ENCODE peak calls at places on chromosome 14, in four cellular contexts. Q is PC-3, O is skeletal muscle cell, D is left colon. C is an unnamed sample.

GRCh38 chr14:60303745-60304144 is 54.7 kb downstream of the PPM1A start:
- DNase-seq in Q (no peak), O (no peak), D (no peak), C (no peak)

GRCh38 chr14:92964124-92965109 is 41.5 kb downstream of the CHGA start:
- DNase-seq in Q (no peak), O (no peak), D (no peak), C (peak; percentile 25)

GRCh38 chr14:95119336-95119735 is 38.0 kb downstream of the DICER1 start:
- DNase-seq in Q (no peak), O (no peak), D (no peak), C (no peak)

GRCh38 chr14:92471919-92472318 is 41.7 kb upstream of the RIN3 start:
- DNase-seq in Q (peak; percentile 80), O (peak; percentile 52), D (no peak), C (no peak)

GRCh38 chr14:102479777-102480176 is 29.8 kb downstream of the ANKRD9 start:
- DNase-seq in Q (no peak), O (no peak), D (peak; percentile 75), C (peak; percentile 76)

GRCh38 chr14:106013879-106014376 is 487.5 kb downstream of the TMEM121 start:
- DNase-seq in Q (no peak), O (no peak), D (no peak), C (no peak)

GRCh38 chr14:25303934-25304333 is 254.0 kb upstream of the STXBP6 start:
- DNase-seq in Q (no peak), O (no peak), D (no peak), C (no peak)

GRCh38 chr14:23061995-23062394 is 4.7 kb upstream of the CDH24 start:
- DNase-seq in Q (peak; percentile 96), O (peak; percentile 83), D (no peak), C (peak; percentile 83)

GRCh38 chr14:68278568-68279436 is 459.2 kb downstream of the RAD51B start:
- DNase-seq in Q (peak; percentile 63), O (no peak), D (no peak), C (peak; percentile 11)

GRCh38 chr14:75978249-75978731 is 3.5 kb downstream of the TGFB3 start:
- DNase-seq in Q (no peak), O (no peak), D (peak; percentile 37), C (no peak)

GRCh38 chr14:24838945-24839616 is 205.1 kb upstream of the GZMB start:
- DNase-seq in Q (no peak), O (peak; percentile 29), D (peak; percentile 46), C (no peak)

GRCh38 chr14:69543341-69544249 is 31.1 kb downstream of the CCDC177 start:
- DNase-seq in Q (peak; percentile 95), O (peak; percentile 78), D (no peak), C (no peak)

GRCh38 chr14:75715926-75716780 is 55.1 kb downstream of the TTLL5 start:
- DNase-seq in Q (peak; percentile 80), O (no peak), D (no peak), C (no peak)

GRCh38 chr14:44873536-44873935 is 88.2 kb downstream of the KLHL28 start:
- DNase-seq in Q (no peak), O (no peak), D (no peak), C (no peak)

GRCh38 chr14:58131386-58131785 is 20.6 kb downstream of the ARMH4 start:
- DNase-seq in Q (peak; percentile 64), O (no peak), D (no peak), C (no peak)

C was measured in body of pancreas.